ENCODE peak calls at places on chromosome 6, in five cellular contexts. One of them, this sample, is unnamed.
A peak's percentile ranks its signal among the peaks of the same experiment; 100 is the strongest.

GRCh38 chr6:29841030-29841429 is 13.4 kb downstream of the HLA-G start:
- DNase-seq in HCT116: no peak
- DNase-seq in stomach: no peak
- DNase-seq in esophagus squamous epithelium: no peak
- DNase-seq in uterus: no peak
- DNase-seq in this sample: no peak

GRCh38 chr6:106161475-106161874 is 75.3 kb downstream of the PRDM1 start:
- DNase-seq in HCT116: no peak
- DNase-seq in stomach: no peak
- DNase-seq in esophagus squamous epithelium: no peak
- DNase-seq in uterus: no peak
- DNase-seq in this sample: no peak

GRCh38 chr6:127458817-127459216 is 372 bp downstream of the KIAA0408 start:
- DNase-seq in HCT116: no peak
- DNase-seq in stomach: no peak
- DNase-seq in esophagus squamous epithelium: no peak
- DNase-seq in uterus: peak; percentile 42
- DNase-seq in this sample: peak; percentile 70

GRCh38 chr6:22906091-22906549 is 336.8 kb downstream of the HDGFL1 start:
- DNase-seq in HCT116: no peak
- DNase-seq in stomach: no peak
- DNase-seq in esophagus squamous epithelium: no peak
- DNase-seq in uterus: no peak
- DNase-seq in this sample: no peak

GRCh38 chr6:148747145-148747492 is 289 bp downstream of the UST start:
- DNase-seq in HCT116: no peak
- DNase-seq in stomach: peak; percentile 34
- DNase-seq in esophagus squamous epithelium: no peak
- DNase-seq in uterus: peak; percentile 71
- DNase-seq in this sample: peak; percentile 29

GRCh38 chr6:118697554-118697953 is 46.2 kb upstream of the CEP85L start:
- DNase-seq in HCT116: no peak
- DNase-seq in stomach: no peak
- DNase-seq in esophagus squamous epithelium: no peak
- DNase-seq in uterus: no peak
- DNase-seq in this sample: no peak

GRCh38 chr6:87903299-87903698 is 144.3 kb upstream of the SPACA1 start:
- DNase-seq in HCT116: no peak
- DNase-seq in stomach: no peak
- DNase-seq in esophagus squamous epithelium: no peak
- DNase-seq in uterus: no peak
- DNase-seq in this sample: no peak

GRCh38 chr6:31797607-31798006 is 2.1 kb upstream of the VARS1 start:
- DNase-seq in HCT116: no peak
- DNase-seq in stomach: no peak
- DNase-seq in esophagus squamous epithelium: no peak
- DNase-seq in uterus: no peak
- DNase-seq in this sample: no peak

GRCh38 chr6:139891471-139891870 is 517.0 kb upstream of the CITED2 start:
- DNase-seq in HCT116: no peak
- DNase-seq in stomach: no peak
- DNase-seq in esophagus squamous epithelium: no peak
- DNase-seq in uterus: no peak
- DNase-seq in this sample: no peak

GRCh38 chr6:10396775-10397174 is 18.1 kb downstream of the TFAP2A start:
- DNase-seq in HCT116: no peak
- DNase-seq in stomach: no peak
- DNase-seq in esophagus squamous epithelium: no peak
- DNase-seq in uterus: no peak
- DNase-seq in this sample: no peak

GRCh38 chr6:97059473-97059872 is 134.9 kb downstream of the KLHL32 start:
- DNase-seq in HCT116: peak; percentile 10
- DNase-seq in stomach: no peak
- DNase-seq in esophagus squamous epithelium: no peak
- DNase-seq in uterus: no peak
- DNase-seq in this sample: no peak

GRCh38 chr6:6749791-6750434 is 161.4 kb downstream of the LY86 start:
- DNase-seq in HCT116: peak; percentile 56
- DNase-seq in stomach: peak; percentile 36
- DNase-seq in esophagus squamous epithelium: no peak
- DNase-seq in uterus: peak; percentile 69
- DNase-seq in this sample: peak; percentile 88

GRCh38 chr6:79127660-79128059 is 49.6 kb upstream of the PHIP start:
- DNase-seq in HCT116: no peak
- DNase-seq in stomach: no peak
- DNase-seq in esophagus squamous epithelium: no peak
- DNase-seq in uterus: no peak
- DNase-seq in this sample: no peak

GRCh38 chr6:150183105-150183504 is 40.3 kb downstream of the PPP1R14C start:
- DNase-seq in HCT116: no peak
- DNase-seq in stomach: no peak
- DNase-seq in esophagus squamous epithelium: no peak
- DNase-seq in uterus: no peak
- DNase-seq in this sample: no peak

GRCh38 chr6:107668826-107669474 is 155.2 kb downstream of the SCML4 start:
- DNase-seq in HCT116: no peak
- DNase-seq in stomach: no peak
- DNase-seq in esophagus squamous epithelium: no peak
- DNase-seq in uterus: no peak
- DNase-seq in this sample: no peak

GRCh38 chr6:107665386-107665785 is 158.7 kb downstream of the SCML4 start:
- DNase-seq in HCT116: no peak
- DNase-seq in stomach: no peak
- DNase-seq in esophagus squamous epithelium: no peak
- DNase-seq in uterus: no peak
- DNase-seq in this sample: no peak

GRCh38 chr6:107666084-107666981 is 157.8 kb downstream of the SCML4 start:
- DNase-seq in HCT116: no peak
- DNase-seq in stomach: no peak
- DNase-seq in esophagus squamous epithelium: no peak
- DNase-seq in uterus: no peak
- DNase-seq in this sample: peak; percentile 49

GRCh38 chr6:107670792-107671199 is 153.3 kb downstream of the SCML4 start:
- DNase-seq in HCT116: no peak
- DNase-seq in stomach: no peak
- DNase-seq in esophagus squamous epithelium: no peak
- DNase-seq in uterus: peak; percentile 35
- DNase-seq in this sample: peak; percentile 57

GRCh38 chr6:107667790-107668189 is 156.3 kb downstream of the SCML4 start:
- DNase-seq in HCT116: no peak
- DNase-seq in stomach: no peak
- DNase-seq in esophagus squamous epithelium: no peak
- DNase-seq in uterus: no peak
- DNase-seq in this sample: no peak
- H3K9me3 ChIP-seq in HCT116: no peaks in the 10 kb centered on the region
- H3K9me3 ChIP-seq in stomach: no peaks in the 10 kb centered on the region
- H3K9me3 ChIP-seq in esophagus squamous epithelium: no peaks in the 10 kb centered on the region
- H3K9me3 ChIP-seq in uterus: no peaks in the 10 kb centered on the region
- H3K9me3 ChIP-seq in this sample: no peaks in the 10 kb centered on the region

DNA sequence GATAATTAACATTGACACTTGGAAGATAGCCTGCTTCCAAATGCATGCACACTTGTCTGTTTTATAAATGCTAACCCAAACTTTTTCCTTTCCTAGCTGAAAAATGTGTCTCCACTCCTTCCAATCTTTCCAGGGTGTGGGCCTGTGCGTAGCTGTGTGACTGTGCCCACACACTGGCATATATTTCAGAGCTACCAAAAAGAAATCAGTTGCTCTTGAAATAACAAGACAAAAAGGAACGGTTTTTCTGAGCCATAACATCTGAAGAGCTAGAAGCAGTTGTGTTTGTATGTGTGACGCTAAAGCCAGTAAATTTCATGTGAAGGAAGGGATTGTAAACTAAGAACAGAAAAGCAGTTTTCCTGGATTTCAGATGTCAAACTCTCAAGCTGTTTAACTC is 90.6 kb downstream of the FOXO3 start:
- DNase-seq in HCT116: no peak
- DNase-seq in stomach: no peak
- DNase-seq in esophagus squamous epithelium: no peak
- DNase-seq in uterus: no peak
- DNase-seq in this sample: no peak
- H3K4me1 ChIP-seq in HCT116: no peaks in the 10 kb centered on the region
- H3K4me1 ChIP-seq in stomach: peaks cover 99% of the 10 kb centered on the region
- H3K4me1 ChIP-seq in esophagus squamous epithelium: peaks cover 84% of the 10 kb centered on the region
- H3K4me1 ChIP-seq in uterus: peaks cover 47% of the 10 kb centered on the region
- H3K4me1 ChIP-seq in this sample: peaks cover 95% of the 10 kb centered on the region

GRCh38 chr6:34377984-34378383 is 14.5 kb downstream of the NUDT3 start:
- DNase-seq in HCT116: no peak
- DNase-seq in stomach: no peak
- DNase-seq in esophagus squamous epithelium: no peak
- DNase-seq in uterus: no peak
- DNase-seq in this sample: no peak

GRCh38 chr6:34373511-34373910 is 19.0 kb downstream of the NUDT3 start:
- DNase-seq in HCT116: no peak
- DNase-seq in stomach: no peak
- DNase-seq in esophagus squamous epithelium: no peak
- DNase-seq in uterus: no peak
- DNase-seq in this sample: no peak

GRCh38 chr6:34375833-34376232 is 16.6 kb downstream of the NUDT3 start:
- DNase-seq in HCT116: no peak
- DNase-seq in stomach: no peak
- DNase-seq in esophagus squamous epithelium: no peak
- DNase-seq in uterus: no peak
- DNase-seq in this sample: no peak

GRCh38 chr6:34370371-34370770 is 22.1 kb downstream of the NUDT3 start:
- DNase-seq in HCT116: no peak
- DNase-seq in stomach: no peak
- DNase-seq in esophagus squamous epithelium: no peak
- DNase-seq in uterus: no peak
- DNase-seq in this sample: no peak

GRCh38 chr6:34374112-34374907 is 18.2 kb downstream of the NUDT3 start:
- DNase-seq in HCT116: no peak
- DNase-seq in stomach: no peak
- DNase-seq in esophagus squamous epithelium: no peak
- DNase-seq in uterus: no peak
- DNase-seq in this sample: no peak
- H3K9me3 ChIP-seq in HCT116: no peaks in the 10 kb centered on the region
- H3K9me3 ChIP-seq in stomach: no peaks in the 10 kb centered on the region
- H3K9me3 ChIP-seq in esophagus squamous epithelium: no peaks in the 10 kb centered on the region
- H3K9me3 ChIP-seq in uterus: no peaks in the 10 kb centered on the region
- H3K9me3 ChIP-seq in this sample: no peaks in the 10 kb centered on the region

GRCh38 chr6:111870054-111870750 is 3.0 kb downstream of the FYN start:
- DNase-seq in HCT116: no peak
- DNase-seq in stomach: no peak
- DNase-seq in esophagus squamous epithelium: no peak
- DNase-seq in uterus: no peak
- DNase-seq in this sample: no peak
- H3K4me1 ChIP-seq in HCT116: peaks cover 13% of the 10 kb centered on the region
- H3K4me1 ChIP-seq in stomach: peaks cover 60% of the 10 kb centered on the region
- H3K4me1 ChIP-seq in esophagus squamous epithelium: peaks cover 66% of the 10 kb centered on the region
- H3K4me1 ChIP-seq in uterus: no peaks in the 10 kb centered on the region
- H3K4me1 ChIP-seq in this sample: peaks cover 4% of the 10 kb centered on the region

GRCh38 chr6:151763303-151763702 is 44.2 kb upstream of the ESR1 start:
- DNase-seq in HCT116: no peak
- DNase-seq in stomach: no peak
- DNase-seq in esophagus squamous epithelium: no peak
- DNase-seq in uterus: peak; percentile 33
- DNase-seq in this sample: no peak

GRCh38 chr6:151763938-151764680 is 43.4 kb upstream of the ESR1 start:
- DNase-seq in HCT116: peak; percentile 53
- DNase-seq in stomach: peak; percentile 94
- DNase-seq in esophagus squamous epithelium: no peak
- DNase-seq in uterus: peak; percentile 95
- DNase-seq in this sample: peak; percentile 73

GRCh38 chr6:151760486-151760885 is 47.0 kb upstream of the ESR1 start:
- DNase-seq in HCT116: no peak
- DNase-seq in stomach: no peak
- DNase-seq in esophagus squamous epithelium: no peak
- DNase-seq in uterus: no peak
- DNase-seq in this sample: no peak

GRCh38 chr6:151765444-151765886 is 42.0 kb upstream of the ESR1 start:
- DNase-seq in HCT116: peak; percentile 64
- DNase-seq in stomach: no peak
- DNase-seq in esophagus squamous epithelium: no peak
- DNase-seq in uterus: peak; percentile 36
- DNase-seq in this sample: peak; percentile 25

DNA sequence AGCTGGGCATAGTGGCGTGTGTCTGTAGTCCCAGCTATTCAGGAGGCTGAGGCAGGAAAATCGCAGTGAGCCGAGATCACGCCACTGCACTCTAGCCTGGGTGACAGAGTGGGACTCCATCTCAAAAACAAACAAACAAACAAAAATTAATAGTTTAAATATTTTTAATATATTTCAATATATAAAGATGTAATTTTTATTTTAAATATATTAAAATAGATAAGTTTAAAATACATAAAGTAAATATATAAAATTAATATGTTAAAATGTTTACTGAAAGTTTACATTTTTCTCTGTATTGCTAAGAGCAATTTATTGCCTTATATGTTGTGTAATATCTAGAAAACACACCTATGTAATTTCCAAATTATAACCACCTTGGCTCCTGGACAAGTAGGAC is 44.7 kb upstream of the ESR1 start:
- DNase-seq in HCT116: no peak
- DNase-seq in stomach: no peak
- DNase-seq in esophagus squamous epithelium: no peak
- DNase-seq in uterus: no peak
- DNase-seq in this sample: no peak
- H3K9me3 ChIP-seq in HCT116: no peaks in the 10 kb centered on the region
- H3K9me3 ChIP-seq in stomach: no peaks in the 10 kb centered on the region
- H3K9me3 ChIP-seq in esophagus squamous epithelium: no peaks in the 10 kb centered on the region
- H3K9me3 ChIP-seq in uterus: no peaks in the 10 kb centered on the region
- H3K9me3 ChIP-seq in this sample: no peaks in the 10 kb centered on the region

DNA sequence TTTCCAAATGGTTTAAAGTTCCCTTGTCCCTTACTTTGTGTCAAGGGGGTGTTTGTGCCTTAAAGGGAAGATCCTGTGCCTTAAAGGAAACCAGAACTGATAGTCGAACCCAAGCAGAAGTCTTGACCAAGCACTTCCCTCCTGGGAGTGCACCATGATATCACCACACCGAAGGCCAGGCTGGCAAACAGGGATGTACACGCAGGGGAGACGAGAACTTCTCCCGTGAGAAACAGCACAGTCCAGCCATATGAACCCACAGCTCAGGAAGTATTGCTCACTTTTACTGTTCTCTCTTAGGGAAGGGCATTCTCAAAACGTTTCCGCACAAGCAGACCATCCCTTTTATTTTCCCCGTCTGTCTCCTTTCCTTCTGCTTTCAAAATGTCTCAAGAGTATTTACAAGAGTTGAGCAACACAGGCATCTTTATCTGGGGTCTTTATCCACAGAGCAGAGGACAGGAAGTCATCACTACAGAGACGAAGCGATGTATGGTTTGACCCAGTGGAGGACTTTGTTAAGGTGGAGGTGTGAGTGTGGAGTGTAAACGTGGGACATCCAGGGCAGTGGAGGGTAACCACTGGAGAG is 12.8 kb upstream of the SERPINB1 start:
- DNase-seq in HCT116: no peak
- DNase-seq in stomach: no peak
- DNase-seq in esophagus squamous epithelium: no peak
- DNase-seq in uterus: no peak
- DNase-seq in this sample: no peak
- H3K4me1 ChIP-seq in HCT116: peaks cover 88% of the 10 kb centered on the region
- H3K4me1 ChIP-seq in stomach: peaks cover 71% of the 10 kb centered on the region
- H3K4me1 ChIP-seq in esophagus squamous epithelium: peaks cover 57% of the 10 kb centered on the region
- H3K4me1 ChIP-seq in uterus: no peaks in the 10 kb centered on the region
- H3K4me1 ChIP-seq in this sample: peaks cover 6% of the 10 kb centered on the region

GRCh38 chr6:27452496-27452897 is 20.4 kb downstream of the ZNF184 start:
- DNase-seq in HCT116: no peak
- DNase-seq in stomach: no peak
- DNase-seq in esophagus squamous epithelium: no peak
- DNase-seq in uterus: no peak
- DNase-seq in this sample: no peak
- H3K9me3 ChIP-seq in HCT116: peaks cover 76% of the 10 kb centered on the region
- H3K9me3 ChIP-seq in stomach: peaks cover 100% of the 10 kb centered on the region
- H3K9me3 ChIP-seq in esophagus squamous epithelium: peaks cover 78% of the 10 kb centered on the region
- H3K9me3 ChIP-seq in uterus: no peaks in the 10 kb centered on the region
- H3K9me3 ChIP-seq in this sample: peaks cover 33% of the 10 kb centered on the region

This sample was measured in gastrocnemius medialis.